ENCODE peak calls at places on chromosomes 7 and 10, in nine cellular contexts. V is OCI-LY7; K is activated CD4-positive, alpha-beta T cell treated with anti-CD3 and anti-CD28 coated beads for 4 hours; Y is T-helper 2 cell; S is suprapubic skin; G is retina; H is lower leg skin; R is SK-MEL-5; C is IMR-90. X is an unnamed sample.

GRCh38 chr10:22714524-22715289 is at the start of gene PIP4K2A:
- DNase-seq in V (peak), K (peak), Y (peak), S (peak), G (peak), H (peak), R (peak), C (peak), X (peak)

GRCh38 chr7:98852826-98853225 is 17.0 kb downstream of the TMEM130 start:
- DNase-seq in V (no peak), K (no peak), Y (no peak), S (no peak), G (no peak), H (no peak), R (no peak), C (peak), X (no peak)

GRCh38 chr7:130386876-130387275 is 6.6 kb downstream of the CPA1 start:
- DNase-seq in V (no peak), K (no peak), Y (no peak), S (no peak), G (no peak), H (no peak), R (no peak), C (no peak), X (no peak)

GRCh38 chr10:26215534-26215922 is 1.0 kb upstream of the GAD2 start:
- DNase-seq in V (no peak), K (no peak), Y (no peak), S (no peak), G (no peak), H (no peak), R (no peak), C (no peak), X (no peak)

GRCh38 chr10:133375357-133376115 is 2.4 kb upstream of the ECHS1 start:
- DNase-seq in V (no peak), K (no peak), Y (no peak), S (no peak), G (no peak), H (no peak), R (peak), C (no peak), X (no peak)

GRCh38 chr7:18402488-18403183 is 92.9 kb upstream of the HDAC9 start:
- DNase-seq in V (no peak), K (no peak), Y (no peak), S (no peak), G (no peak), H (no peak), R (no peak), C (peak), X (peak)

GRCh38 chr10:11424456-11425287 is 186.8 kb downstream of the USP6NL start:
- DNase-seq in V (peak), K (no peak), Y (no peak), S (peak), G (peak), H (no peak), R (peak), C (peak), X (peak)

GRCh38 chr10:12130237-12130872 is 878 bp downstream of the SEC61A2 start:
- DNase-seq in V (peak), K (peak), Y (no peak), S (no peak), G (peak), H (no peak), R (peak), C (peak), X (peak)

GRCh38 chr10:99328579-99329237 is 448 bp upstream of the CNNM1 start:
- DNase-seq in V (no peak), K (no peak), Y (no peak), S (no peak), G (no peak), H (no peak), R (no peak), C (peak), X (no peak)

GRCh38 chr7:48637382-48637781 is 287.0 kb upstream of the CDC14C start:
- DNase-seq in V (no peak), K (no peak), Y (no peak), S (no peak), G (peak), H (no peak), R (no peak), C (no peak), X (no peak)

GRCh38 chr10:35394411-35394851 is 58.1 kb downstream of the CCNY start:
- DNase-seq in V (no peak), K (no peak), Y (no peak), S (no peak), G (no peak), H (no peak), R (no peak), C (no peak), X (no peak)

GRCh38 chr7:26675143-26675887 is 189.1 kb downstream of the SKAP2 start:
- DNase-seq in V (no peak), K (no peak), Y (no peak), S (no peak), G (no peak), H (no peak), R (no peak), C (peak), X (peak)

GRCh38 chr7:20229652-20230500 is 12.7 kb upstream of the MACC1 start:
- DNase-seq in V (no peak), K (no peak), Y (no peak), S (no peak), G (no peak), H (no peak), R (peak), C (peak), X (peak)

GRCh38 chr10:98172073-98172472 is 37.6 kb downstream of the R3HCC1L start:
- DNase-seq in V (no peak), K (no peak), Y (no peak), S (no peak), G (no peak), H (no peak), R (no peak), C (no peak), X (no peak)